ENCODE peak calls at places on chromosome 2, in seven cellular contexts. One of them, this sample, is unnamed.

GRCh38 chr2:37829202-37829601 is 95.9 kb upstream of the RMDN2 start:
- DNase-seq in mucosa of gallbladder: no peak
- DNase-seq in GM20000: peak
- DNase-seq in activated T-cell treated with anti-CD3 and anti-CD28 coated beads for 1 hour: no peak
- DNase-seq in HS-5: peak
- DNase-seq in NCI-H1694: no peak
- DNase-seq in PC-3: peak
- DNase-seq in this sample: no peak

GRCh38 chr2:85929096-85930044 is 40.6 kb upstream of the ST3GAL5 start:
- DNase-seq in mucosa of gallbladder: no peak
- DNase-seq in GM20000: no peak
- DNase-seq in activated T-cell treated with anti-CD3 and anti-CD28 coated beads for 1 hour: no peak
- DNase-seq in HS-5: no peak
- DNase-seq in NCI-H1694: no peak
- DNase-seq in PC-3: no peak
- DNase-seq in this sample: no peak

GRCh38 chr2:203722411-203722810 is 16.0 kb downstream of the CD28 start:
- DNase-seq in mucosa of gallbladder: no peak
- DNase-seq in GM20000: no peak
- DNase-seq in activated T-cell treated with anti-CD3 and anti-CD28 coated beads for 1 hour: no peak
- DNase-seq in HS-5: peak
- DNase-seq in NCI-H1694: no peak
- DNase-seq in PC-3: peak
- DNase-seq in this sample: no peak

GRCh38 chr2:74099271-74099670 is 48.4 kb downstream of the BOLA3 start:
- DNase-seq in mucosa of gallbladder: no peak
- DNase-seq in GM20000: no peak
- DNase-seq in activated T-cell treated with anti-CD3 and anti-CD28 coated beads for 1 hour: no peak
- DNase-seq in HS-5: no peak
- DNase-seq in NCI-H1694: no peak
- DNase-seq in PC-3: no peak
- DNase-seq in this sample: no peak

GRCh38 chr2:159053186-159054031 is 85.0 kb downstream of the TANC1 start:
- DNase-seq in mucosa of gallbladder: no peak
- DNase-seq in GM20000: no peak
- DNase-seq in activated T-cell treated with anti-CD3 and anti-CD28 coated beads for 1 hour: no peak
- DNase-seq in HS-5: no peak
- DNase-seq in NCI-H1694: no peak
- DNase-seq in PC-3: no peak
- DNase-seq in this sample: no peak

GRCh38 chr2:238427435-238428162 is 872 bp downstream of the ASB1 start:
- DNase-seq in mucosa of gallbladder: no peak
- DNase-seq in GM20000: no peak
- DNase-seq in activated T-cell treated with anti-CD3 and anti-CD28 coated beads for 1 hour: no peak
- DNase-seq in HS-5: no peak
- DNase-seq in NCI-H1694: no peak
- DNase-seq in PC-3: peak
- DNase-seq in this sample: no peak

GRCh38 chr2:231800493-231801091 is 14.3 kb downstream of the COPS7B start:
- DNase-seq in mucosa of gallbladder: no peak
- DNase-seq in GM20000: peak
- DNase-seq in activated T-cell treated with anti-CD3 and anti-CD28 coated beads for 1 hour: no peak
- DNase-seq in HS-5: no peak
- DNase-seq in NCI-H1694: peak
- DNase-seq in PC-3: peak
- DNase-seq in this sample: no peak

GRCh38 chr2:205771666-205772065 is 89.4 kb downstream of the NRP2 start:
- DNase-seq in mucosa of gallbladder: no peak
- DNase-seq in GM20000: no peak
- DNase-seq in activated T-cell treated with anti-CD3 and anti-CD28 coated beads for 1 hour: no peak
- DNase-seq in HS-5: no peak
- DNase-seq in NCI-H1694: no peak
- DNase-seq in PC-3: no peak
- DNase-seq in this sample: no peak

GRCh38 chr2:43220982-43221659 is 5.3 kb downstream of the ZFP36L2 start:
- DNase-seq in mucosa of gallbladder: peak
- DNase-seq in GM20000: no peak
- DNase-seq in activated T-cell treated with anti-CD3 and anti-CD28 coated beads for 1 hour: no peak
- DNase-seq in HS-5: peak
- DNase-seq in NCI-H1694: peak
- DNase-seq in PC-3: no peak
- DNase-seq in this sample: peak

GRCh38 chr2:19356545-19357382 is 1.7 kb downstream of the OSR1 start:
- DNase-seq in mucosa of gallbladder: no peak
- DNase-seq in GM20000: peak
- DNase-seq in activated T-cell treated with anti-CD3 and anti-CD28 coated beads for 1 hour: no peak
- DNase-seq in HS-5: no peak
- DNase-seq in NCI-H1694: no peak
- DNase-seq in PC-3: no peak
- DNase-seq in this sample: no peak

GRCh38 chr2:43737097-43737854 is 36.6 kb upstream of the DYNC2LI1 start:
- DNase-seq in mucosa of gallbladder: peak
- DNase-seq in GM20000: no peak
- DNase-seq in activated T-cell treated with anti-CD3 and anti-CD28 coated beads for 1 hour: no peak
- DNase-seq in HS-5: peak
- DNase-seq in NCI-H1694: no peak
- DNase-seq in PC-3: peak
- DNase-seq in this sample: no peak